ENCODE peak calls at places on chromosome 6, in six cellular contexts. One of them, this sample, is unnamed.
A peak's percentile ranks its signal among the peaks of the same experiment; 100 is the strongest.

GRCh38 chr6:147699637-147700036 is 191.1 kb downstream of the SAMD5 start:
- DNase-seq in ascending aorta: no peak
- DNase-seq in caudate nucleus: no peak
- DNase-seq in dorsolateral prefrontal cortex: no peak
- DNase-seq in CD4-positive, CD25-positive, alpha-beta regulatory T cell: no peak
- DNase-seq in WERI-Rb-1: no peak
- DNase-seq in this sample: no peak

GRCh38 chr6:151757506-151757955 is 50.0 kb upstream of the ESR1 start:
- DNase-seq in CD4-positive, CD25-positive, alpha-beta regulatory T cell: no peak
- DNase-seq in caudate nucleus: no peak
- DNase-seq in ascending aorta: no peak
- DNase-seq in WERI-Rb-1: no peak
- DNase-seq in dorsolateral prefrontal cortex: no peak
- DNase-seq in this sample: no peak

GRCh38 chr6:170262481-170263088 is 28.3 kb downstream of the DLL1 start:
- DNase-seq in WERI-Rb-1: no peak
- DNase-seq in dorsolateral prefrontal cortex: peak; percentile 48
- DNase-seq in caudate nucleus: peak; percentile 29
- DNase-seq in ascending aorta: no peak
- DNase-seq in CD4-positive, CD25-positive, alpha-beta regulatory T cell: no peak
- DNase-seq in this sample: no peak

GRCh38 chr6:19848465-19848864 is 11.3 kb downstream of the ID4 start:
- DNase-seq in dorsolateral prefrontal cortex: no peak
- DNase-seq in caudate nucleus: no peak
- DNase-seq in WERI-Rb-1: no peak
- DNase-seq in ascending aorta: no peak
- DNase-seq in CD4-positive, CD25-positive, alpha-beta regulatory T cell: no peak
- DNase-seq in this sample: no peak

GRCh38 chr6:7418238-7418905 is 28.8 kb downstream of the RIOK1 start:
- DNase-seq in ascending aorta: no peak
- DNase-seq in caudate nucleus: no peak
- DNase-seq in dorsolateral prefrontal cortex: no peak
- DNase-seq in WERI-Rb-1: no peak
- DNase-seq in CD4-positive, CD25-positive, alpha-beta regulatory T cell: no peak
- DNase-seq in this sample: no peak

GRCh38 chr6:111764238-111765182 is 108.7 kb downstream of the FYN start:
- DNase-seq in ascending aorta: no peak
- DNase-seq in WERI-Rb-1: no peak
- DNase-seq in CD4-positive, CD25-positive, alpha-beta regulatory T cell: peak; percentile 36
- DNase-seq in caudate nucleus: no peak
- DNase-seq in dorsolateral prefrontal cortex: no peak
- DNase-seq in this sample: no peak

GRCh38 chr6:44386364-44386928 is 1.1 kb upstream of the CDC5L start:
- DNase-seq in ascending aorta: no peak
- DNase-seq in caudate nucleus: no peak
- DNase-seq in WERI-Rb-1: no peak
- DNase-seq in dorsolateral prefrontal cortex: no peak
- DNase-seq in CD4-positive, CD25-positive, alpha-beta regulatory T cell: no peak
- DNase-seq in this sample: no peak

GRCh38 chr6:51410453-51410852 is 591.8 kb downstream of the TFAP2B start:
- DNase-seq in ascending aorta: no peak
- DNase-seq in dorsolateral prefrontal cortex: no peak
- DNase-seq in WERI-Rb-1: no peak
- DNase-seq in CD4-positive, CD25-positive, alpha-beta regulatory T cell: no peak
- DNase-seq in caudate nucleus: no peak
- DNase-seq in this sample: no peak

GRCh38 chr6:117264487-117265424 is 602 bp upstream of the VGLL2 start:
- DNase-seq in dorsolateral prefrontal cortex: no peak
- DNase-seq in CD4-positive, CD25-positive, alpha-beta regulatory T cell: no peak
- DNase-seq in WERI-Rb-1: peak; percentile 20
- DNase-seq in ascending aorta: no peak
- DNase-seq in caudate nucleus: no peak
- DNase-seq in this sample: no peak

GRCh38 chr6:122709922-122710512 is 69.5 kb upstream of the FABP7 start:
- DNase-seq in CD4-positive, CD25-positive, alpha-beta regulatory T cell: no peak
- DNase-seq in ascending aorta: no peak
- DNase-seq in WERI-Rb-1: no peak
- DNase-seq in caudate nucleus: no peak
- DNase-seq in dorsolateral prefrontal cortex: no peak
- DNase-seq in this sample: no peak

GRCh38 chr6:14423330-14423729 is 305.8 kb downstream of the CD83 start:
- DNase-seq in CD4-positive, CD25-positive, alpha-beta regulatory T cell: no peak
- DNase-seq in ascending aorta: no peak
- DNase-seq in caudate nucleus: no peak
- DNase-seq in WERI-Rb-1: no peak
- DNase-seq in dorsolateral prefrontal cortex: no peak
- DNase-seq in this sample: no peak

GRCh38 chr6:63807056-63807455 is 171.5 kb downstream of the PHF3 start:
- DNase-seq in WERI-Rb-1: no peak
- DNase-seq in ascending aorta: no peak
- DNase-seq in CD4-positive, CD25-positive, alpha-beta regulatory T cell: no peak
- DNase-seq in caudate nucleus: no peak
- DNase-seq in dorsolateral prefrontal cortex: no peak
- DNase-seq in this sample: no peak

GRCh38 chr6:33551538-33551937 is 28.5 kb downstream of the BAK1 start:
- DNase-seq in ascending aorta: no peak
- DNase-seq in CD4-positive, CD25-positive, alpha-beta regulatory T cell: no peak
- DNase-seq in caudate nucleus: no peak
- DNase-seq in WERI-Rb-1: no peak
- DNase-seq in dorsolateral prefrontal cortex: no peak
- DNase-seq in this sample: no peak

GRCh38 chr6:127343753-127344659 is 597 bp upstream of the ECHDC1 start:
- DNase-seq in dorsolateral prefrontal cortex: no peak
- DNase-seq in caudate nucleus: no peak
- DNase-seq in ascending aorta: no peak
- DNase-seq in CD4-positive, CD25-positive, alpha-beta regulatory T cell: no peak
- DNase-seq in WERI-Rb-1: no peak
- DNase-seq in this sample: no peak

GRCh38 chr6:34319471-34319885 is 70.7 kb upstream of the SMIM29 start:
- DNase-seq in dorsolateral prefrontal cortex: no peak
- DNase-seq in ascending aorta: no peak
- DNase-seq in CD4-positive, CD25-positive, alpha-beta regulatory T cell: no peak
- DNase-seq in WERI-Rb-1: no peak
- DNase-seq in caudate nucleus: no peak
- DNase-seq in this sample: no peak

GRCh38 chr6:5155901-5156300 is 70.8 kb downstream of the PPP1R3G start:
- DNase-seq in ascending aorta: no peak
- DNase-seq in dorsolateral prefrontal cortex: no peak
- DNase-seq in WERI-Rb-1: no peak
- DNase-seq in caudate nucleus: no peak
- DNase-seq in CD4-positive, CD25-positive, alpha-beta regulatory T cell: no peak
- DNase-seq in this sample: no peak

GRCh38 chr6:48151142-48151541 is 40.1 kb upstream of the PTCHD4 start:
- DNase-seq in caudate nucleus: no peak
- DNase-seq in ascending aorta: no peak
- DNase-seq in CD4-positive, CD25-positive, alpha-beta regulatory T cell: no peak
- DNase-seq in WERI-Rb-1: no peak
- DNase-seq in dorsolateral prefrontal cortex: no peak
- DNase-seq in this sample: no peak

GRCh38 chr6:97963148-97963680 is 680.2 kb upstream of the MMS22L start:
- DNase-seq in ascending aorta: no peak
- DNase-seq in caudate nucleus: no peak
- DNase-seq in dorsolateral prefrontal cortex: no peak
- DNase-seq in WERI-Rb-1: no peak
- DNase-seq in CD4-positive, CD25-positive, alpha-beta regulatory T cell: no peak
- DNase-seq in this sample: no peak

GRCh38 chr6:44298055-44298803 is 14.9 kb downstream of the AARS2 start:
- DNase-seq in ascending aorta: no peak
- DNase-seq in dorsolateral prefrontal cortex: no peak
- DNase-seq in CD4-positive, CD25-positive, alpha-beta regulatory T cell: no peak
- DNase-seq in caudate nucleus: no peak
- DNase-seq in WERI-Rb-1: peak; percentile 58
- DNase-seq in this sample: no peak

GRCh38 chr6:43604174-43604573 is 24.9 kb downstream of the GTPBP2 start:
- DNase-seq in caudate nucleus: no peak
- DNase-seq in CD4-positive, CD25-positive, alpha-beta regulatory T cell: no peak
- DNase-seq in WERI-Rb-1: no peak
- DNase-seq in dorsolateral prefrontal cortex: no peak
- DNase-seq in ascending aorta: no peak
- DNase-seq in this sample: no peak

GRCh38 chr6:16849280-16850210 is 88.3 kb upstream of the ATXN1 start:
- DNase-seq in ascending aorta: no peak
- DNase-seq in dorsolateral prefrontal cortex: no peak
- DNase-seq in CD4-positive, CD25-positive, alpha-beta regulatory T cell: no peak
- DNase-seq in WERI-Rb-1: no peak
- DNase-seq in caudate nucleus: no peak
- DNase-seq in this sample: no peak

GRCh38 chr6:39945626-39946025 is 11.4 kb upstream of the MOCS1 start:
- DNase-seq in ascending aorta: no peak
- DNase-seq in caudate nucleus: no peak
- DNase-seq in WERI-Rb-1: no peak
- DNase-seq in dorsolateral prefrontal cortex: no peak
- DNase-seq in CD4-positive, CD25-positive, alpha-beta regulatory T cell: no peak
- DNase-seq in this sample: no peak

GRCh38 chr6:25481267-25481666 is 170.7 kb upstream of the SCGN start:
- DNase-seq in dorsolateral prefrontal cortex: no peak
- DNase-seq in ascending aorta: no peak
- DNase-seq in CD4-positive, CD25-positive, alpha-beta regulatory T cell: no peak
- DNase-seq in caudate nucleus: no peak
- DNase-seq in WERI-Rb-1: no peak
- DNase-seq in this sample: no peak

GRCh38 chr6:21808045-21808470 is 214.5 kb downstream of the SOX4 start:
- DNase-seq in dorsolateral prefrontal cortex: peak; percentile 8
- DNase-seq in caudate nucleus: no peak
- DNase-seq in WERI-Rb-1: no peak
- DNase-seq in ascending aorta: no peak
- DNase-seq in CD4-positive, CD25-positive, alpha-beta regulatory T cell: no peak
- DNase-seq in this sample: no peak

DNA sequence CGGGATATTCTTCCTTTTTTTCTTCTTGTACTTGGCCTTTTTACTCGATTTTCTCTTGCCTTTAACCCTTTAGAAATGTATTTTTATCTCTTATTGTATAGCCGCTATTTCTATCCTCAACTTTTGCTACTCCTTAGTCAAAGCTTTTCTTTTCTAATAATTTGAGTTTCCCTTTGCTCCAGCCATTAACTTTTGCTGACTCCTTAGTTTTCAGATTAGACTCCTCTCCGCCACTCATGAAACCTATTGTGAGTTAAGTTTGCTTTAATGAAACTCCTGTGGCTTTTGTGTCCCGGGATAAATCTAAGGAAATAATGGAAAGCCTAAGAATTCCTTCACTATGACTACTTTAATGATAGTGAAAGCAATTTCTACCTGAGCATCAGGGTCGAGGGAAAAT is 590.3 kb upstream of the CITED2 start:
- DNase-seq in ascending aorta: no peak
- DNase-seq in dorsolateral prefrontal cortex: no peak
- DNase-seq in WERI-Rb-1: no peak
- DNase-seq in caudate nucleus: no peak
- DNase-seq in CD4-positive, CD25-positive, alpha-beta regulatory T cell: no peak
- DNase-seq in this sample: no peak
- H3K27ac ChIP-seq in ascending aorta: no peak overlapping the region
- H3K27ac ChIP-seq in dorsolateral prefrontal cortex: no peak overlapping the region
- H3K27ac ChIP-seq in WERI-Rb-1: no peak overlapping the region
- H3K27ac ChIP-seq in caudate nucleus: no peak overlapping the region
- H3K27ac ChIP-seq in CD4-positive, CD25-positive, alpha-beta regulatory T cell: no peak overlapping the region
- H3K27ac ChIP-seq in this sample: no peak overlapping the region

GRCh38 chr6:27146706-27147507 is 100.6 kb upstream of the PRSS16 start:
- DNase-seq in ascending aorta: peak; percentile 40
- DNase-seq in caudate nucleus: no peak
- DNase-seq in WERI-Rb-1: no peak
- DNase-seq in dorsolateral prefrontal cortex: peak; percentile 60
- DNase-seq in CD4-positive, CD25-positive, alpha-beta regulatory T cell: peak; percentile 73
- DNase-seq in this sample: no peak

GRCh38 chr6:27144740-27145079 is 102.8 kb upstream of the PRSS16 start:
- DNase-seq in dorsolateral prefrontal cortex: no peak
- DNase-seq in WERI-Rb-1: no peak
- DNase-seq in ascending aorta: no peak
- DNase-seq in CD4-positive, CD25-positive, alpha-beta regulatory T cell: no peak
- DNase-seq in caudate nucleus: no peak
- DNase-seq in this sample: no peak

GRCh38 chr6:27145731-27146455 is 101.6 kb upstream of the PRSS16 start:
- DNase-seq in dorsolateral prefrontal cortex: no peak
- DNase-seq in ascending aorta: peak; percentile 43
- DNase-seq in caudate nucleus: no peak
- DNase-seq in WERI-Rb-1: no peak
- DNase-seq in CD4-positive, CD25-positive, alpha-beta regulatory T cell: peak; percentile 74
- DNase-seq in this sample: no peak

GRCh38 chr6:27149140-27149539 is 98.4 kb upstream of the PRSS16 start:
- DNase-seq in CD4-positive, CD25-positive, alpha-beta regulatory T cell: no peak
- DNase-seq in WERI-Rb-1: no peak
- DNase-seq in dorsolateral prefrontal cortex: no peak
- DNase-seq in caudate nucleus: no peak
- DNase-seq in ascending aorta: no peak
- DNase-seq in this sample: no peak

DNA sequence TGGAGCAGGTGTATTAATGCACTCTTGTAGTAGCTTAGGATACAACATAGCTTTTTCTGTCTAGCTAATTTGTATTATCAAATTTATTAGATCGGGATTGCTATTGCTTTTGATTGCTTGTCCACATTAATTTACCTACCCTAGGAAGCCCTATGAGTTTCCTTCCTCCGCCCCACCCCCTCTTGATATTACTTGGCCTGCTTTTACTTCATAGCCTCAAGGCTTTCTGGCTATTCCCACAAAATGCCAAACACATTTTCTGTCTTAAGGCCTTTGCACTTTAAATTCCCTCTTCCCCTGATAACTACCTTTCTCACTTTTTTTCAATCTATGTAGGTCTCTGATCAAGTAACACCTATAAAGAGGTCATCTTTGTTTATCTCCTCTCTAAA is 99.1 kb upstream of the PRSS16 start:
- DNase-seq in dorsolateral prefrontal cortex: no peak
- DNase-seq in CD4-positive, CD25-positive, alpha-beta regulatory T cell: no peak
- DNase-seq in ascending aorta: no peak
- DNase-seq in WERI-Rb-1: no peak
- DNase-seq in caudate nucleus: no peak
- DNase-seq in this sample: no peak
- H3K27ac ChIP-seq in dorsolateral prefrontal cortex: no peak overlapping the region
- H3K27ac ChIP-seq in CD4-positive, CD25-positive, alpha-beta regulatory T cell: no peak overlapping the region
- H3K27ac ChIP-seq in ascending aorta: no peak overlapping the region
- H3K27ac ChIP-seq in WERI-Rb-1: no peak overlapping the region
- H3K27ac ChIP-seq in caudate nucleus: no peak overlapping the region
- H3K27ac ChIP-seq in this sample: no peak overlapping the region

GRCh38 chr6:100559859-100560258 is 95.1 kb upstream of the SIM1 start:
- DNase-seq in dorsolateral prefrontal cortex: no peak
- DNase-seq in CD4-positive, CD25-positive, alpha-beta regulatory T cell: no peak
- DNase-seq in caudate nucleus: no peak
- DNase-seq in WERI-Rb-1: no peak
- DNase-seq in ascending aorta: no peak
- DNase-seq in this sample: no peak
- H3K27ac ChIP-seq in dorsolateral prefrontal cortex: no peak overlapping the region
- H3K27ac ChIP-seq in CD4-positive, CD25-positive, alpha-beta regulatory T cell: no peak overlapping the region
- H3K27ac ChIP-seq in caudate nucleus: no peak overlapping the region
- H3K27ac ChIP-seq in WERI-Rb-1: no peak overlapping the region
- H3K27ac ChIP-seq in ascending aorta: no peak overlapping the region
- H3K27ac ChIP-seq in this sample: no peak overlapping the region

GRCh38 chr6:73262701-73263569 is at the start of gene KHDC1:
- DNase-seq in caudate nucleus: peak; percentile 20
- DNase-seq in CD4-positive, CD25-positive, alpha-beta regulatory T cell: peak; percentile 34
- DNase-seq in WERI-Rb-1: peak; percentile 80
- DNase-seq in dorsolateral prefrontal cortex: peak; percentile 43
- DNase-seq in ascending aorta: no peak
- DNase-seq in this sample: peak; percentile 33
- H3K27ac ChIP-seq in caudate nucleus: no peak within 1 kb of the TSS
- H3K27ac ChIP-seq in CD4-positive, CD25-positive, alpha-beta regulatory T cell: peak within 1 kb of the TSS; percentile 53
- H3K27ac ChIP-seq in WERI-Rb-1: peak within 1 kb of the TSS; percentile 80
- H3K27ac ChIP-seq in dorsolateral prefrontal cortex: peak within 1 kb of the TSS; percentile 60
- H3K27ac ChIP-seq in ascending aorta: peak within 1 kb of the TSS; percentile 27
- H3K27ac ChIP-seq in this sample: peak within 1 kb of the TSS; percentile 49

This sample was measured in substantia nigra.